ENCODE peak calls at places on chromosomes 1 and 21, in ten cellular contexts. One of them, this sample, is unnamed.

GRCh38 chr1:45187735-45188134 is 18.7 kb downstream of the ZSWIM5 start:
- DNase-seq in thoracic aorta: no peak
- DNase-seq in dorsolateral prefrontal cortex: no peak
- DNase-seq in progenitor cell of endocrine pancreas: no peak
- DNase-seq in activated naive CD4-positive, alpha-beta T cell: no peak
- DNase-seq in T-helper 9 cell: no peak
- DNase-seq in heart right ventricle: no peak
- DNase-seq in AG08396: no peak
- DNase-seq in left colon: no peak
- DNase-seq in left cardiac atrium: no peak
- DNase-seq in this sample: no peak

GRCh38 chr1:17027900-17028299 is 16.2 kb upstream of the ATP13A2 start:
- DNase-seq in left colon: no peak
- DNase-seq in progenitor cell of endocrine pancreas: no peak
- DNase-seq in AG08396: no peak
- DNase-seq in T-helper 9 cell: no peak
- DNase-seq in left cardiac atrium: no peak
- DNase-seq in heart right ventricle: no peak
- DNase-seq in activated naive CD4-positive, alpha-beta T cell: no peak
- DNase-seq in dorsolateral prefrontal cortex: no peak
- DNase-seq in thoracic aorta: no peak
- DNase-seq in this sample: no peak

GRCh38 chr21:34807881-34808568 is 139.2 kb downstream of the CLIC6 start:
- DNase-seq in dorsolateral prefrontal cortex: no peak
- DNase-seq in activated naive CD4-positive, alpha-beta T cell: no peak
- DNase-seq in left colon: no peak
- DNase-seq in AG08396: peak
- DNase-seq in T-helper 9 cell: peak
- DNase-seq in left cardiac atrium: peak
- DNase-seq in thoracic aorta: no peak
- DNase-seq in progenitor cell of endocrine pancreas: no peak
- DNase-seq in heart right ventricle: no peak
- DNase-seq in this sample: peak

GRCh38 chr1:32953495-32953894 is 11.1 kb downstream of the RNF19B start:
- DNase-seq in thoracic aorta: no peak
- DNase-seq in activated naive CD4-positive, alpha-beta T cell: no peak
- DNase-seq in AG08396: no peak
- DNase-seq in progenitor cell of endocrine pancreas: no peak
- DNase-seq in dorsolateral prefrontal cortex: no peak
- DNase-seq in left colon: no peak
- DNase-seq in left cardiac atrium: no peak
- DNase-seq in T-helper 9 cell: no peak
- DNase-seq in heart right ventricle: no peak
- DNase-seq in this sample: no peak

GRCh38 chr1:28512058-28512611 is 6.3 kb downstream of the RCC1 start:
- DNase-seq in dorsolateral prefrontal cortex: no peak
- DNase-seq in T-helper 9 cell: no peak
- DNase-seq in left cardiac atrium: no peak
- DNase-seq in activated naive CD4-positive, alpha-beta T cell: no peak
- DNase-seq in left colon: no peak
- DNase-seq in heart right ventricle: no peak
- DNase-seq in progenitor cell of endocrine pancreas: no peak
- DNase-seq in AG08396: no peak
- DNase-seq in thoracic aorta: no peak
- DNase-seq in this sample: no peak

GRCh38 chr1:103256490-103256889 is 148.2 kb upstream of the COL11A1 start:
- DNase-seq in progenitor cell of endocrine pancreas: no peak
- DNase-seq in dorsolateral prefrontal cortex: no peak
- DNase-seq in thoracic aorta: no peak
- DNase-seq in left colon: no peak
- DNase-seq in activated naive CD4-positive, alpha-beta T cell: no peak
- DNase-seq in T-helper 9 cell: no peak
- DNase-seq in heart right ventricle: no peak
- DNase-seq in AG08396: no peak
- DNase-seq in left cardiac atrium: no peak
- DNase-seq in this sample: no peak

GRCh38 chr1:47809301-47810084 is 187.7 kb downstream of the TRABD2B start:
- DNase-seq in thoracic aorta: no peak
- DNase-seq in left cardiac atrium: no peak
- DNase-seq in progenitor cell of endocrine pancreas: no peak
- DNase-seq in T-helper 9 cell: no peak
- DNase-seq in activated naive CD4-positive, alpha-beta T cell: no peak
- DNase-seq in heart right ventricle: no peak
- DNase-seq in dorsolateral prefrontal cortex: no peak
- DNase-seq in left colon: peak
- DNase-seq in AG08396: no peak
- DNase-seq in this sample: no peak

GRCh38 chr1:154736840-154737239 is 128.9 kb upstream of the ADAR start:
- DNase-seq in dorsolateral prefrontal cortex: no peak
- DNase-seq in thoracic aorta: no peak
- DNase-seq in T-helper 9 cell: no peak
- DNase-seq in left cardiac atrium: no peak
- DNase-seq in left colon: no peak
- DNase-seq in AG08396: peak
- DNase-seq in progenitor cell of endocrine pancreas: no peak
- DNase-seq in activated naive CD4-positive, alpha-beta T cell: no peak
- DNase-seq in heart right ventricle: no peak
- DNase-seq in this sample: no peak

GRCh38 chr1:12745992-12746323 is at the start of gene CFAP107:
- DNase-seq in activated naive CD4-positive, alpha-beta T cell: no peak
- DNase-seq in AG08396: no peak
- DNase-seq in heart right ventricle: no peak
- DNase-seq in left cardiac atrium: no peak
- DNase-seq in dorsolateral prefrontal cortex: no peak
- DNase-seq in left colon: no peak
- DNase-seq in thoracic aorta: no peak
- DNase-seq in progenitor cell of endocrine pancreas: no peak
- DNase-seq in T-helper 9 cell: no peak
- DNase-seq in this sample: no peak

GRCh38 chr1:173507205-173507846 is 30.2 kb downstream of the PRDX6 start:
- DNase-seq in T-helper 9 cell: no peak
- DNase-seq in AG08396: peak
- DNase-seq in left cardiac atrium: no peak
- DNase-seq in left colon: no peak
- DNase-seq in activated naive CD4-positive, alpha-beta T cell: no peak
- DNase-seq in heart right ventricle: no peak
- DNase-seq in dorsolateral prefrontal cortex: no peak
- DNase-seq in progenitor cell of endocrine pancreas: no peak
- DNase-seq in thoracic aorta: no peak
- DNase-seq in this sample: no peak

GRCh38 chr1:32263744-32264143 is 12.7 kb downstream of the LCK start:
- DNase-seq in left cardiac atrium: no peak
- DNase-seq in activated naive CD4-positive, alpha-beta T cell: no peak
- DNase-seq in T-helper 9 cell: no peak
- DNase-seq in left colon: no peak
- DNase-seq in heart right ventricle: no peak
- DNase-seq in dorsolateral prefrontal cortex: no peak
- DNase-seq in thoracic aorta: no peak
- DNase-seq in progenitor cell of endocrine pancreas: no peak
- DNase-seq in AG08396: no peak
- DNase-seq in this sample: no peak

GRCh38 chr1:62012821-62013220 is 181.8 kb upstream of the L1TD1 start:
- DNase-seq in left colon: peak
- DNase-seq in AG08396: no peak
- DNase-seq in left cardiac atrium: peak
- DNase-seq in activated naive CD4-positive, alpha-beta T cell: no peak
- DNase-seq in progenitor cell of endocrine pancreas: no peak
- DNase-seq in dorsolateral prefrontal cortex: no peak
- DNase-seq in heart right ventricle: peak
- DNase-seq in T-helper 9 cell: no peak
- DNase-seq in thoracic aorta: no peak
- DNase-seq in this sample: no peak

GRCh38 chr1:89068291-89068690 is 3.3 kb upstream of the GBP1 start:
- DNase-seq in progenitor cell of endocrine pancreas: no peak
- DNase-seq in AG08396: peak
- DNase-seq in left cardiac atrium: no peak
- DNase-seq in left colon: no peak
- DNase-seq in activated naive CD4-positive, alpha-beta T cell: no peak
- DNase-seq in thoracic aorta: no peak
- DNase-seq in T-helper 9 cell: no peak
- DNase-seq in dorsolateral prefrontal cortex: no peak
- DNase-seq in heart right ventricle: no peak
- DNase-seq in this sample: no peak

GRCh38 chr21:45724345-45724961 is 80.9 kb downstream of the PCBP3 start:
- DNase-seq in dorsolateral prefrontal cortex: no peak
- DNase-seq in thoracic aorta: no peak
- DNase-seq in heart right ventricle: peak
- DNase-seq in left cardiac atrium: peak
- DNase-seq in T-helper 9 cell: no peak
- DNase-seq in activated naive CD4-positive, alpha-beta T cell: no peak
- DNase-seq in progenitor cell of endocrine pancreas: no peak
- DNase-seq in left colon: no peak
- DNase-seq in AG08396: no peak
- DNase-seq in this sample: no peak

GRCh38 chr1:32716312-32717126 is 13.9 kb upstream of the SYNC start:
- DNase-seq in activated naive CD4-positive, alpha-beta T cell: no peak
- DNase-seq in heart right ventricle: no peak
- DNase-seq in AG08396: peak
- DNase-seq in T-helper 9 cell: no peak
- DNase-seq in left cardiac atrium: peak
- DNase-seq in thoracic aorta: no peak
- DNase-seq in left colon: peak
- DNase-seq in dorsolateral prefrontal cortex: no peak
- DNase-seq in progenitor cell of endocrine pancreas: peak
- DNase-seq in this sample: peak

GRCh38 chr1:173134029-173134428 is 73.1 kb downstream of the TNFSF4 start:
- DNase-seq in dorsolateral prefrontal cortex: no peak
- DNase-seq in T-helper 9 cell: no peak
- DNase-seq in left colon: no peak
- DNase-seq in progenitor cell of endocrine pancreas: no peak
- DNase-seq in AG08396: no peak
- DNase-seq in heart right ventricle: no peak
- DNase-seq in left cardiac atrium: no peak
- DNase-seq in activated naive CD4-positive, alpha-beta T cell: no peak
- DNase-seq in thoracic aorta: no peak
- DNase-seq in this sample: no peak

GRCh38 chr1:208030320-208031091 is 119.6 kb upstream of the CD34 start:
- DNase-seq in dorsolateral prefrontal cortex: no peak
- DNase-seq in left cardiac atrium: no peak
- DNase-seq in activated naive CD4-positive, alpha-beta T cell: no peak
- DNase-seq in AG08396: peak
- DNase-seq in left colon: peak
- DNase-seq in T-helper 9 cell: no peak
- DNase-seq in progenitor cell of endocrine pancreas: no peak
- DNase-seq in thoracic aorta: no peak
- DNase-seq in heart right ventricle: peak
- DNase-seq in this sample: no peak